ENCODE peak calls at places on chromosomes 1 and 21, in ten cellular contexts. P, H, D, I, Z, A, X, O, U and E are unnamed samples.

GRCh38 chr21:45578811-45579381 is 36.7 kb upstream of the SLC19A1 start:
- DNase-seq in H (no peak), I (no peak), Z (no peak), X (no peak), A (no peak), U (no peak), D (no peak), O (no peak), P (no peak), E (no peak)

GRCh38 chr1:173669491-173669941 is at the start of gene ANKRD45:
- DNase-seq in D (peak; percentile 31), I (peak; percentile 25), P (peak; percentile 83), O (no peak), A (peak; percentile 79), U (peak; percentile 21), X (no peak), Z (no peak), H (no peak), E (no peak)

GRCh38 chr1:234779160-234779538 is 169.2 kb upstream of the IRF2BP2 start:
- DNase-seq in P (peak; percentile 11), O (no peak), A (no peak), Z (no peak), X (no peak), H (no peak), D (no peak), I (no peak), U (no peak), E (no peak)

GRCh38 chr1:174160109-174160473 is 771 bp downstream of the RABGAP1L start:
- DNase-seq in D (peak; percentile 57), O (peak; percentile 16), U (no peak), H (peak; percentile 59), Z (no peak), I (peak; percentile 48), A (peak; percentile 61), P (peak; percentile 39), X (peak; percentile 32), E (no peak)

GRCh38 chr1:245546875-245547274 is 392.1 kb downstream of the KIF26B start:
- DNase-seq in A (no peak), O (no peak), D (no peak), Z (no peak), U (no peak), H (no peak), P (no peak), I (no peak), X (no peak), E (no peak)

GRCh38 chr1:38120552-38121230 is 74.1 kb upstream of the POU3F1 start:
- DNase-seq in X (no peak), P (no peak), H (no peak), U (no peak), Z (no peak), A (no peak), O (no peak), D (no peak), I (no peak), E (no peak)

GRCh38 chr1:228270032-228270431 is 62.2 kb downstream of the OBSCN start:
- DNase-seq in P (no peak), D (peak; percentile 61), H (no peak), Z (no peak), X (no peak), U (no peak), I (no peak), A (no peak), O (no peak), E (no peak)

GRCh38 chr1:15543589-15544568 is 17.2 kb downstream of the DNAJC16 start:
- DNase-seq in P (no peak), A (no peak), Z (peak; percentile 11), I (no peak), U (no peak), O (no peak), D (peak; percentile 33), X (no peak), H (no peak), E (no peak)

GRCh38 chr1:21677168-21677567 is 8.0 kb upstream of the RAP1GAP start:
- DNase-seq in I (no peak), P (no peak), D (no peak), H (no peak), A (no peak), U (no peak), O (no peak), Z (no peak), X (no peak), E (no peak)

GRCh38 chr1:206591236-206591635 is 21.0 kb downstream of the EIF2D start:
- DNase-seq in H (no peak), D (no peak), X (no peak), A (no peak), U (no peak), P (no peak), I (no peak), O (no peak), Z (no peak), E (no peak)

DNA sequence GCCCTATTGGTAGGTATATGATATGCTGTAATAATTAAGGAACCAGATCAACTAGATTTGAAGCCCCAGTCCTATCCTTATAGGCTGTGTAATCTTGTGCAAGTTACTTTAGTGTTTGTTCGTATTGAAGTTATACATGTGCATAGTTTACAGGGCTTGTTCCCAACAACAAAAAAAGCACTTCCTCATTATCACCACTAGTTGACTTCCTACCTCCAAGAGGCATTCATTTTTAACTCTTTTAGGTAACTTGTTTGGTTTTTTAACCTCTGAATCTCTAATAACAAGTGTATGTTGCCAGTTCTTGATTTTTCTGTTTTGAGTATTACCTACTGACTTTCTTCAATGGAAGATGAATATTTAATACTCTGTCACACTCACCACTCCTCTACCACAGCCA is 71.9 kb downstream of the ST3GAL3 start:
- DNase-seq in H (no peak), P (no peak), Z (no peak), A (no peak), I (no peak), X (no peak), D (no peak), O (peak; percentile 30), U (no peak), E (no peak)
- TF ChIP-seq CTCF in H (no peak), P (no peak), Z (no peak), A (no peak), I (no peak), X (no peak), D (no peak), O (peak; percentile 9), U (no peak), E (no peak)

GRCh38 chr1:8870118-8870517 is 8.4 kb downstream of the ENO1 start:
- DNase-seq in X (no peak), H (no peak), D (peak; percentile 47), U (no peak), O (no peak), A (no peak), I (no peak), Z (no peak), P (no peak), E (no peak)

GRCh38 chr1:8871965-8872399 is 6.5 kb downstream of the ENO1 start:
- DNase-seq in U (no peak), H (no peak), Z (no peak), P (no peak), O (no peak), D (peak; percentile 72), I (no peak), X (no peak), A (no peak), E (no peak)

GRCh38 chr1:8873001-8873400 is 5.5 kb downstream of the ENO1 start:
- DNase-seq in O (no peak), P (no peak), H (no peak), I (no peak), U (no peak), D (no peak), X (no peak), Z (no peak), A (no peak), E (no peak)

GRCh38 chr1:8870605-8871538 is 7.6 kb downstream of the ENO1 start:
- DNase-seq in Z (no peak), U (no peak), O (no peak), P (no peak), D (no peak), I (peak; percentile 56), H (no peak), X (no peak), A (no peak), E (no peak)

GRCh38 chr1:8871539-8871935 is 6.9 kb downstream of the ENO1 start:
- DNase-seq in I (no peak), H (no peak), A (no peak), Z (no peak), D (no peak), P (no peak), O (no peak), X (no peak), U (no peak), E (no peak)
- TF ChIP-seq CTCF in I (peak; percentile 31), H (no peak), A (no peak), Z (peak; percentile 21), D (peak; percentile 26), P (peak; percentile 48), O (no peak), X (no peak), U (no peak), E (no peak)

DNA sequence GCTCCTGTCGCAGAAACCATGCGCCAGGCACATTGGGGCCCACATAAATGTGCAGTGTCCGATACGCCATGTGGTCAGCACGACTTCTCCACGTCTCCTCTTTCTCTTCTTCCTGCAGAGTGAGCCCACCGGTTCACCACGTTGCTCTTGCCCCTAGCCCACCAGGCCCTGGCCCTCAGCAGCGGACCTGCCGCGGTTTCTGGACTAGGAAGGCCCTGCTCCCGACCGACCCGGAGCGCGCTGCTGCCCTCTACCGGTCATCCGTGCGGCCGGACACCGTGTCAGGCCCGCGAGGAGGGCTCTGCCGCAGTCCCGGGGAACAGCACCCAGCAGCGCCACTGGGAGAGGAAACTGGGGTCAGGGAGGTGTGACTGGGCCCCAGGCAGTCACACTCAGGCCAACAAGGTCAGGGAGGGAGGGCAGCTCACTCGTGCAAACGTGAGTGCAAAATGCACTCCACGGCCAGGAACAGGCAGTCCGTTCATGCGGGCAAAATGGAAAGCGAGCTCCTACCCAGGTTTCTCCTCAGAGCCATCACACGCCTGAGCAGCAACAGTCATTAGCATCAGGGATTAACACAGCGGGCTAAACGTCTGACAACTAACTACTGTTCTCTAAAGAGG is 13.7 kb downstream of the TLR5 start:
- DNase-seq in I (peak; percentile 35), A (peak; percentile 83), P (peak; percentile 91), U (peak; percentile 73), X (peak; percentile 58), H (peak; percentile 48), D (peak; percentile 35), O (no peak), Z (no peak), E (no peak)
- TF ChIP-seq CTCF in I (peak; percentile 86), A (peak; percentile 58), P (peak; percentile 95), U (peak; percentile 86), X (peak; percentile 86), H (peak; percentile 87), D (peak; percentile 67), O (peak; percentile 59), Z (peak; percentile 82), E (peak; percentile 82)

DNA sequence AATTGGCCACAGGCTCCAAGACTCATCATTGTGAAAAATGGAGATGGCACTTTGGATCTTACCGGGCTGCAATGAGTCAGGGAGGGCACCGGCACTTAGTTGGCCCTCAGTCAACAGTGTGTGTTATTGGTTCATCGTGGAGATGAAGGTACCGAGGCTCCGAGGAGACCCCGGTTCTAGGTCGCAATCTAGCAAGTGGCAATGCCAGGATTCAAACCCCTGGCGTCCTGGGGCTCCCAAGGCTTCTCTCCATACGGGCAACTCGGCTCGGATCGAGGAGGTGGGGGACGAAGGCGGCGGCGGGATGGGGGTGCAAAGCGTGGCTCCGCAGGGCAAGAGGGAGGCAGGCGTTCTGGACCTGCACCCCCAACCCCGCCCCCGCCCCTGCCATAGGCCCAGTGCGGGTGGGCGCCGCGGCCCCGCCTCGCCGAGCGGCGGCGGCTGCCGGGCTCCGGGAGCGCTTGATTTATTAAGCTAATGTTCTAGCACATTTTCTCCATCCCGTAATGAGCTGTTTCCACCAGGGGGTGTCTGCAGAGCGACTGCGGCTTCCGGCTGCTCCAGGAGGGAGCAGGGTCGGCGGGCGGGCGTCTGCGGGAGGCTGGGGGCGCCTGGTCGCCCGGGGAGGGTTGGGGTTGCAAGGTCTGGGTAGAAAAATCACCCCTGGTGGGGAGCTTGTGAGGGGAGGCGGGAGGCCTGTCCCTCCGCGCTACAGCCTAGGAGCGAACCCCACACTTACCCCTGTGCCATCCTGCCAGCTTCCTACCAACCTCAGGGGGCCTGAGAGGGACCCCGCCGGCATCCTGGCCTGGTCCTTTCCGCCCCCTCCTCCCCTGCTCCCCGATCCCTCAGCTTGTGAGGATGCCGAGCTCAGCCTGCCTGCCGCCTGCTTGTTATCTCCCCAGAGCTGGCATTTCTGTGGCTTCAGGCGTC is 48.7 kb upstream of the ACOT11 start:
- DNase-seq in Z (no peak), A (peak; percentile 70), H (no peak), U (peak; percentile 55), I (peak; percentile 53), O (no peak), X (no peak), P (peak; percentile 77), D (peak; percentile 19), E (no peak)
- TF ChIP-seq CTCF in Z (peak; percentile 50), A (peak; percentile 17), H (peak; percentile 29), U (peak; percentile 24), I (peak; percentile 51), O (peak; percentile 14), X (peak; percentile 30), P (peak; percentile 56), D (peak; percentile 20), E (peak; percentile 39)